ENCODE peak calls at places on chromosomes 3 and 15, in four cellular contexts. One of them, this sample, is unnamed.

GRCh38 chr3:104788807-104789206 is 577.9 kb upstream of the ALCAM start:
- DNase-seq in activated T-helper 9 cell treated with anti-CD3 and anti-CD28 coated beads, Interleukin-2, amount 50 U/mL, for 16 hours: no peak
- DNase-seq in H54: no peak
- DNase-seq in putamen: no peak
- DNase-seq in this sample: no peak

GRCh38 chr3:160837394-160837975 is 81.5 kb downstream of the PPM1L start:
- DNase-seq in activated T-helper 9 cell treated with anti-CD3 and anti-CD28 coated beads, Interleukin-2, amount 50 U/mL, for 16 hours: no peak
- DNase-seq in H54: no peak
- DNase-seq in putamen: no peak
- DNase-seq in this sample: no peak

GRCh38 chr3:101183151-101183550 is 137.2 kb downstream of the IMPG2 start:
- DNase-seq in activated T-helper 9 cell treated with anti-CD3 and anti-CD28 coated beads, Interleukin-2, amount 50 U/mL, for 16 hours: no peak
- DNase-seq in H54: no peak
- DNase-seq in putamen: no peak
- DNase-seq in this sample: no peak

GRCh38 chr15:79972861-79973260 is 1.9 kb upstream of the BCL2A1 start:
- DNase-seq in activated T-helper 9 cell treated with anti-CD3 and anti-CD28 coated beads, Interleukin-2, amount 50 U/mL, for 16 hours: no peak
- DNase-seq in H54: no peak
- DNase-seq in putamen: no peak
- DNase-seq in this sample: no peak

GRCh38 chr15:69758291-69758771 is 305.7 kb downstream of the RPLP1 start:
- DNase-seq in activated T-helper 9 cell treated with anti-CD3 and anti-CD28 coated beads, Interleukin-2, amount 50 U/mL, for 16 hours: no peak
- DNase-seq in H54: no peak
- DNase-seq in putamen: no peak
- DNase-seq in this sample: no peak

GRCh38 chr15:87816016-87816415 is 440.5 kb downstream of the NTRK3 start:
- DNase-seq in activated T-helper 9 cell treated with anti-CD3 and anti-CD28 coated beads, Interleukin-2, amount 50 U/mL, for 16 hours: no peak
- DNase-seq in H54: no peak
- DNase-seq in putamen: no peak
- DNase-seq in this sample: no peak

GRCh38 chr3:171172070-171172469 is 145.6 kb upstream of the SLC2A2 start:
- DNase-seq in activated T-helper 9 cell treated with anti-CD3 and anti-CD28 coated beads, Interleukin-2, amount 50 U/mL, for 16 hours: no peak
- DNase-seq in H54: no peak
- DNase-seq in putamen: no peak
- DNase-seq in this sample: no peak

GRCh38 chr15:96560246-96560895 is 229.9 kb downstream of the NR2F2 start:
- DNase-seq in activated T-helper 9 cell treated with anti-CD3 and anti-CD28 coated beads, Interleukin-2, amount 50 U/mL, for 16 hours: no peak
- DNase-seq in H54: no peak
- DNase-seq in putamen: no peak
- DNase-seq in this sample: no peak

GRCh38 chr3:195151866-195152526 is 119.0 kb downstream of the XXYLT1 start:
- DNase-seq in activated T-helper 9 cell treated with anti-CD3 and anti-CD28 coated beads, Interleukin-2, amount 50 U/mL, for 16 hours: no peak
- DNase-seq in H54: peak
- DNase-seq in putamen: no peak
- DNase-seq in this sample: no peak

GRCh38 chr15:70280781-70281180 is 183.1 kb upstream of the TLE3 start:
- DNase-seq in activated T-helper 9 cell treated with anti-CD3 and anti-CD28 coated beads, Interleukin-2, amount 50 U/mL, for 16 hours: no peak
- DNase-seq in H54: no peak
- DNase-seq in putamen: no peak
- DNase-seq in this sample: no peak

GRCh38 chr15:80788536-80788935 is 9.4 kb downstream of the CEMIP start:
- DNase-seq in activated T-helper 9 cell treated with anti-CD3 and anti-CD28 coated beads, Interleukin-2, amount 50 U/mL, for 16 hours: no peak
- DNase-seq in H54: no peak
- DNase-seq in putamen: no peak
- DNase-seq in this sample: no peak

This sample was measured in T-helper 17 cell.